ENCODE peak calls at places on chromosomes 11 and 22, in six cellular contexts. T is CD8-positive, alpha-beta T cell; M is caudate nucleus; L is uterus; I is Panc1; P is brain microvascular endothelial cell. J is an unnamed sample.

GRCh38 chr11:2257023-2257700 is 13.2 kb downstream of the ASCL2 start:
- DNase-seq in T (no peak), M (no peak), L (no peak), I (no peak), P (no peak), J (peak; percentile 50)

GRCh38 chr11:105177658-105178057 is 38.1 kb upstream of the CARD18 start:
- DNase-seq in T (no peak), M (no peak), L (no peak), I (no peak), P (peak; percentile 77), J (no peak)

GRCh38 chr11:8219257-8220021 is 44.2 kb downstream of the LMO1 start:
- DNase-seq in T (no peak), M (no peak), L (no peak), I (peak; percentile 54), P (peak; percentile 63), J (no peak)

GRCh38 chr11:80146231-80146630 is 705.4 kb upstream of the TENM4 start:
- DNase-seq in T (no peak), M (no peak), L (no peak), I (no peak), P (no peak), J (no peak)

GRCh38 chr22:47043835-47044721 is 281.6 kb downstream of the TBC1D22A start:
- DNase-seq in T (no peak), M (no peak), L (no peak), I (no peak), P (no peak), J (no peak)

GRCh38 chr11:78414321-78415051 is 3.1 kb downstream of the GAB2 start:
- DNase-seq in T (no peak), M (no peak), L (no peak), I (no peak), P (no peak), J (no peak)

GRCh38 chr11:70428701-70429427 is 30.5 kb downstream of the CTTN start:
- DNase-seq in T (no peak), M (no peak), L (no peak), I (no peak), P (no peak), J (no peak)

GRCh38 chr11:74720596-74721478 is 10.4 kb downstream of the CHRDL2 start:
- DNase-seq in T (no peak), M (peak; percentile 71), L (peak; percentile 83), I (no peak), P (no peak), J (peak; percentile 87)

GRCh38 chr11:102279641-102280170 is 37.6 kb upstream of the BIRC3 start:
- DNase-seq in T (no peak), M (no peak), L (peak; percentile 28), I (no peak), P (peak; percentile 7), J (no peak)

GRCh38 chr22:43293661-43294392 is 49.3 kb downstream of the SCUBE1 start:
- DNase-seq in T (no peak), M (peak; percentile 4), L (peak; percentile 61), I (no peak), P (peak; percentile 10), J (no peak)

GRCh38 chr22:17784776-17785175 is 10.5 kb upstream of the BID start:
- DNase-seq in T (no peak), M (no peak), L (no peak), I (no peak), P (no peak), J (no peak)
- H3K27ac ChIP-seq in T (no peak overlapping the region), M (no peak overlapping the region), L (no peak overlapping the region), I (no peak overlapping the region), P (no peak overlapping the region), J (no peak overlapping the region)

GRCh38 chr11:19664896-19665548 is 47.6 kb upstream of the NAV2 start:
- DNase-seq in T (no peak), M (peak; percentile 66), L (no peak), I (no peak), P (no peak), J (peak; percentile 50)
- H3K27ac ChIP-seq in T (no peak overlapping the region), M (peak overlapping the region; percentile 9), L (no peak overlapping the region), I (no peak overlapping the region), P (no peak overlapping the region), J (no peak overlapping the region)

GRCh38 chr11:44832452-44832851 is 105.7 kb downstream of the TSPAN18 start:
- DNase-seq in T (no peak), M (no peak), L (no peak), I (no peak), P (no peak), J (no peak)
- H3K27ac ChIP-seq in T (no peak overlapping the region), M (no peak overlapping the region), L (peak overlapping the region; percentile 77), I (no peak overlapping the region), P (no peak overlapping the region), J (no peak overlapping the region)

DNA sequence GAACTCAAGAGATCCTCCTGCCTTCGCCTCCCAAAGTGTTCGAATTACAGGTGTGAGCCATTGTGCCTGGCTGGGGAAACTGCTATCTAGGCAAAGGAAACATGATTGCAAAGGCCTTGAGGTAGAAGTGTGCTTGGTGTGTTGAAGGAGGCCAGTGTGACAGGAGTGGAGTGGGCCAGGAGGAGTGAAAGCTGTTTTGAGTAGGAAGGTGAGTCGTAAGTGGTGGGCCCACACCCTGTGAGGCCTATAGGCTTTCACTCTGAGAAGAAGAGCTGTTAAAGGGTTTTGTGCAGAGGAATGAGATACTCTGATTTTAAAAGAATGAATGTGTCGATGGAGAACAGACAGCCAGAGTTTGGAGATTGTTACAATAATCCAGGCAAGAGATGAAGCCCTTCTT is 43.4 kb downstream of the WEE1 start:
- DNase-seq in T (no peak), M (no peak), L (no peak), I (no peak), P (no peak), J (no peak)
- H3K27ac ChIP-seq in T (no peak overlapping the region), M (no peak overlapping the region), L (peak overlapping the region; percentile 74), I (peak overlapping the region; percentile 44), P (no peak overlapping the region), J (no peak overlapping the region)

GRCh38 chr11:16791494-16791961 is 53.1 kb downstream of the C11orf58 start:
- DNase-seq in T (no peak), M (peak; percentile 14), L (no peak), I (no peak), P (peak; percentile 96), J (peak; percentile 49)
- H3K27ac ChIP-seq in T (no peak overlapping the region), M (no peak overlapping the region), L (no peak overlapping the region), I (no peak overlapping the region), P (peak overlapping the region; percentile 95), J (peak overlapping the region; percentile 76)

GRCh38 chr22:29650370-29650769 is 46.9 kb downstream of the NF2 start:
- DNase-seq in T (no peak), M (no peak), L (no peak), I (no peak), P (no peak), J (no peak)

GRCh38 chr22:29642694-29643093 is 39.3 kb downstream of the NF2 start:
- DNase-seq in T (no peak), M (no peak), L (no peak), I (no peak), P (no peak), J (no peak)

DNA sequence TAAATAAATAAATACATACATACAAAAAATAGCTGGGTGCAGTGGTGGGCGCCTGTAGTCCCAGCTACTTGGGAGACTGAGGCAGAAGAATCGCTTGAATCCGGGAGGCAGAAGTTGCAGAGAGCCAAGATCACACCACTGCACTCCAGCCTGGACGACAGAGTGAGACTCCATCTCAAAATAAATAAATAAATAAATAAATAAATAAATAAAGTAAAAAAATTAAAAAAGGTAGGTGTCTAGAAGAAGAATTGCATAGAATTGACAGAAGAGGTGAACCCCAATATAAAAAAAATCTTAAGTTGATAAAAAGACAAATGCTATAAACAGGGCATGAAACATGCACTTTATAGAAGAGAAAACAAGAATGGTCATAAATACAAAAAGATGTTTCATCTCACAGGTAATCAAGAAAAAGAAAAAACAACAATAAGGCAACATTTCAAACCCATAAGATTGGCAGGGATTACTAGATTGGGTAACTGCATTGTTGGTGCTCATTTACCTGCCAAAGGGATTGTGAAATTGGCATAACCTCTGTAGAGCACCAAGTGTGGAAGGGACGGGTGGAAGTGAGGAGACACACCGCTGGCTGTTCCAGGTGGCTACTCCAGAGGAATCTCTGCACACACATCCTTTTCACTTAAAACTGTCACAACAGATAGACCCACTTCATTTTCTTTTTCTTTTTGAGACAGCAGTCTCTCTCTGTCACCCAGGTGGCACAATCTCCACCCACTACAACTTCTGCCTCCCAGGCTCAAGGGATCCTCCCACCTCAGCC is 44.7 kb downstream of the NF2 start:
- DNase-seq in T (no peak), M (no peak), L (no peak), I (no peak), P (no peak), J (no peak)
- H3K27ac ChIP-seq in T (no peak overlapping the region), M (no peak overlapping the region), L (no peak overlapping the region), I (no peak overlapping the region), P (no peak overlapping the region), J (no peak overlapping the region)

GRCh38 chr11:14582835-14583234 is 60.8 kb upstream of the PDE3B start:
- DNase-seq in T (no peak), M (no peak), L (no peak), I (no peak), P (no peak), J (no peak)

GRCh38 chr11:14578551-14578956 is 58.4 kb upstream of the PSMA1 start:
- DNase-seq in T (peak; percentile 57), M (no peak), L (no peak), I (no peak), P (peak; percentile 54), J (no peak)

GRCh38 chr11:14577835-14578529 is 57.8 kb upstream of the PSMA1 start:
- DNase-seq in T (no peak), M (no peak), L (no peak), I (no peak), P (no peak), J (no peak)

GRCh38 chr11:14577290-14577689 is 57.1 kb upstream of the PSMA1 start:
- DNase-seq in T (no peak), M (no peak), L (no peak), I (no peak), P (no peak), J (no peak)
- H3K27ac ChIP-seq in T (peak overlapping the region; percentile 0), M (no peak overlapping the region), L (no peak overlapping the region), I (no peak overlapping the region), P (no peak overlapping the region), J (no peak overlapping the region)

J was measured in ascending aorta.